ENCODE peak calls at places on chromosomes 7 and 10, in eight cellular contexts. S is gastroesophageal sphincter; N is stimulated activated effector memory CD8-positive, alpha-beta T cell treated with anti-CD3 and anti-CD28 coated beads, Interleukin-12 subunit alpha, Interleukin-12 subunit beta, amount 100 ng/mL, for 72 hours; R is stimulated activated naive CD8-positive, alpha-beta T cell treated with anti-CD3 and anti-CD28 coated beads, Interleukin-15, amount 100 ng/mL, for 72 hours; M is Panc1; U is RWPE2; T is left lung; W is natural killer cell. P is an unnamed sample.
A peak's percentile ranks its signal among the peaks of the same experiment; 100 is the strongest.

GRCh38 chr10:74432841-74433594 is 282.0 kb downstream of the ADK start:
- ATAC-seq in S (no peak), N (no peak), R (no peak), M (no peak), U (peak; percentile 44), T (peak; percentile 64), W (no peak), P (no peak)

GRCh38 chr10:67663449-67664087 is 32.4 kb downstream of the CTNNA3 start:
- ATAC-seq in S (no peak), N (no peak), R (no peak), M (no peak), U (no peak), T (no peak), W (no peak), P (no peak)

GRCh38 chr10:86900955-86901354 is 56.5 kb downstream of the MMRN2 start:
- ATAC-seq in S (peak; percentile 78), N (no peak), R (no peak), M (no peak), U (no peak), T (peak; percentile 86), W (no peak), P (no peak)

GRCh38 chr7:155377071-155377836 is 79.6 kb downstream of the INSIG1 start:
- ATAC-seq in S (no peak), N (no peak), R (no peak), M (peak; percentile 13), U (no peak), T (no peak), W (no peak), P (no peak)

GRCh38 chr7:50660040-50660829 is 95.0 kb upstream of the DDC start:
- ATAC-seq in S (no peak), N (peak; percentile 64), R (peak; percentile 79), M (no peak), U (no peak), T (peak; percentile 26), W (peak; percentile 57), P (peak; percentile 5)

GRCh38 chr10:89836840-89837172 is 135.4 kb downstream of the KIF20B start:
- ATAC-seq in S (no peak), N (no peak), R (no peak), M (peak; percentile 15), U (no peak), T (peak; percentile 35), W (peak; percentile 13), P (no peak)

GRCh38 chr7:2030475-2031456 is 202.0 kb downstream of the MAD1L1 start:
- ATAC-seq in S (no peak), N (peak; percentile 55), R (peak; percentile 79), M (no peak), U (no peak), T (no peak), W (peak; percentile 93), P (no peak)

GRCh38 chr10:88433551-88434186 is 149.4 kb downstream of the RNLS start:
- ATAC-seq in S (no peak), N (no peak), R (no peak), M (no peak), U (no peak), T (peak; percentile 56), W (no peak), P (peak; percentile 53)

GRCh38 chr7:1889556-1890181 is 219.6 kb downstream of the ELFN1 start:
- ATAC-seq in S (no peak), N (peak; percentile 78), R (peak; percentile 82), M (no peak), U (no peak), T (peak; percentile 30), W (peak; percentile 62), P (no peak)

GRCh38 chr7:139619367-139619657 is 95.8 kb downstream of the CLEC2L start:
- ATAC-seq in S (no peak), N (no peak), R (no peak), M (peak; percentile 23), U (peak; percentile 43), T (peak; percentile 30), W (no peak), P (no peak)

GRCh38 chr7:123755345-123755744 is 6.5 kb upstream of the WASL start:
- ATAC-seq in S (no peak), N (no peak), R (peak; percentile 50), M (no peak), U (no peak), T (no peak), W (no peak), P (no peak)

GRCh38 chr10:101939718-101940117 is 96.1 kb upstream of the KCNIP2 start:
- ATAC-seq in S (no peak), N (no peak), R (no peak), M (no peak), U (no peak), T (peak; percentile 19), W (no peak), P (no peak)

GRCh38 chr10:34650156-34650555 is 164.9 kb downstream of the PARD3 start:
- ATAC-seq in S (no peak), N (no peak), R (peak; percentile 26), M (no peak), U (no peak), T (no peak), W (no peak), P (no peak)

GRCh38 chr7:142248166-142249160 is 9.4 kb downstream of the PRSS58 start:
- ATAC-seq in S (no peak), N (no peak), R (peak; percentile 29), M (no peak), U (no peak), T (no peak), W (no peak), P (no peak)

GRCh38 chr10:121553861-121554264 is 44.4 kb downstream of the FGFR2 start:
- ATAC-seq in S (no peak), N (no peak), R (no peak), M (peak; percentile 81), U (peak; percentile 97), T (peak; percentile 86), W (no peak), P (peak; percentile 85)